ENCODE peak calls at places on chromosomes 5 and 9, in four cellular contexts. F, K, R and X are unnamed samples. For H3K4me1, the result is how much of the 10 kb centered on the place peaks cover.

GRCh38 chr9:99085949-99086948 is 18.7 kb upstream of the TGFBR1 start:
- DNase-seq in R (peak), F (no peak), K (no peak), X (no peak)

GRCh38 chr9:116466289-116467012 is 220.7 kb upstream of the TRIM32 start:
- DNase-seq in R (no peak), F (peak), K (no peak), X (no peak)

GRCh38 chr5:62043289-62044274 is 262.4 kb upstream of the KIF2A start:
- DNase-seq in F (no peak), R (no peak), K (peak), X (no peak)

GRCh38 chr5:151298063-151298462 is 5.5 kb downstream of the SLC36A3 start:
- DNase-seq in K (peak), R (peak), F (peak), X (peak)

GRCh38 chr5:58188287-58188651 is 271.6 kb downstream of the PLK2 start:
- DNase-seq in F (no peak), R (peak), K (peak), X (no peak)

GRCh38 chr9:89884356-89885083 is 279.7 kb downstream of the GADD45G start:
- DNase-seq in F (no peak), K (no peak), R (no peak), X (no peak)

GRCh38 chr5:176621661-176622079 is 8.7 kb downstream of the SNCB start:
- DNase-seq in R (no peak), K (no peak), F (peak), X (no peak)

GRCh38 chr5:117680421-117680820 is 1105.8 kb upstream of the SEMA6A start:
- DNase-seq in K (no peak), F (no peak), R (no peak), X (no peak)

DNA sequence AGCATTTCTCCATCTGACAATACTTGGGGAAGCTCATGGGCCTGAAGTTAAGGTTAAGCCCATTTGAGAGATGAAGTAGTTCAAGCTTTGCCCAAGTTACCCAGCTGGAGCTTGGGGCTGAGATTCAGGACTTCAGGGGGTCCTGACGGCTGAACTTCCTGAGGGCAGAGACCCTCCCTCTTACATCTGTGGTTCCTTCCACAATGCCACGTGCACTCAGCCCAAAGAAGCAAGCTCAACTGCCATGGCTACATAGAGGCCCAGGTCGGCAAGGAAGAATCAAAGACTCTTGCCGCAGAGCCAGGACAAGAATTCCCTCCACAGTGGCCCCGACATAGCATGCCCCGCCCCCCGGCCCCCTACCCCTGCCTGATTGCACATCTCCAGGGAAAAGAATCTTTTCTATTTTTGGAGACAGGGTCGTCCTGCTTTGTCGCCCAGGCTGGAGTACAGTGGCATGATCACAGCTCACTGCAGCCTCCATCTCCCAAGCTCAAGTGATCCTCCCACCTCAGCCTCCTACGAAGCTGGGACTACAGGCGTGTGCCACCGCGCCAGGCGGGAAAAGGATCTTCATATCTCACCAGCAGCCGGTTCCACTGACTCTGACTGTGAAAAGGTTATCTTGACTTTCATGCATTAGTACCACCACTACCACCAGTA is 9.2 kb downstream of the PHF19 start:
- DNase-seq in K (no peak), F (peak), R (no peak), X (no peak)
- H3K4me1 ChIP-seq in K (under half), F (under half), R (under half), X (under half)

GRCh38 chr5:14588758-14589543 is 7.4 kb downstream of the OTULINL start:
- DNase-seq in K (no peak), R (no peak), F (peak), X (peak)

GRCh38 chr5:14590949-14591348 is 9.4 kb downstream of the OTULINL start:
- DNase-seq in K (no peak), F (no peak), R (no peak), X (no peak)

GRCh38 chr5:14594378-14595074 is 12.9 kb downstream of the OTULINL start:
- DNase-seq in F (no peak), K (no peak), R (no peak), X (no peak)

GRCh38 chr5:14593326-14594036 is 11.9 kb downstream of the OTULINL start:
- DNase-seq in F (no peak), R (peak), K (no peak), X (no peak)

DNA sequence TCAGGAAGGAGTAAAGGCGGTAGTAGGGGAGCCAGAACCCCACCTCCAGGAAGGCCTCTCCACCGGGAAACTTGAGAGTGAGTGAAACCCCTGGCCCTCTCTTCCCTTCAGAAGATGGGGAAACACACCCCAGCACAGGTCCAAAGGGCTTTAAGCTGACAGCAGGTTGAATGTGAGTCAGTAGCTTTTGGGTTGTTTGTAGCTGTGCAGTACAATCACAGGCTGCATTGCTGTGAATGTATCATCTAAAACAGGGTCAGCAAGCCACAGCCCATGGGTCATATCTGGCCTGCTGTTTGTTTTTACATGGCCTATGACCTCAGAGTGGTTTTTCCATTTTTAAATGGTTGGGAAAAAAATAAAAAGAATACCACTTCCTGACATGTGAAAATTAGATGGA is 10.0 kb downstream of the OTULINL start:
- DNase-seq in F (no peak), K (no peak), R (no peak), X (no peak)
- H3K4me3 ChIP-seq in F (no peak), K (no peak), R (no peak), X (no peak)

DNA sequence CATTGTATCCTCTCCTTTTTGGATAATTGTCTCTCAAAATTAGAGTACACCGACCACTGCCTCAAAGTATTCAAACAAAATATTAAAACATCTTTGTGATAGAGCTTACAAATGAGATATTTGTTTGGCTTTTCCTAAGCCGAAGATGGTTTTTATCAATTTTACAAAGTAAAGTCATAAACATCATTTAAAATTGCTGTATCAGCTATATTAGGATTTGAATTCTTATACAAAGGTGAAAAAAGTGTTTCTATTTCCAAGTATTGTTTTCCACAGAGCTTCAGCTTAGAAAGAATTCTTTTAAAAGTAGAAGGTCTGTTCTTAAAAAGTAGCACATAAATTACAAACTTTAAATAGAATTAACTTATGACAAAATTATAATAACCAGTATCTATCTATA is 116.6 kb upstream of the IFNE start:
- DNase-seq in K (no peak), F (no peak), R (no peak), X (no peak)
- H3K27ac ChIP-seq in K (no peak), F (no peak), R (no peak), X (no peak)

DNA sequence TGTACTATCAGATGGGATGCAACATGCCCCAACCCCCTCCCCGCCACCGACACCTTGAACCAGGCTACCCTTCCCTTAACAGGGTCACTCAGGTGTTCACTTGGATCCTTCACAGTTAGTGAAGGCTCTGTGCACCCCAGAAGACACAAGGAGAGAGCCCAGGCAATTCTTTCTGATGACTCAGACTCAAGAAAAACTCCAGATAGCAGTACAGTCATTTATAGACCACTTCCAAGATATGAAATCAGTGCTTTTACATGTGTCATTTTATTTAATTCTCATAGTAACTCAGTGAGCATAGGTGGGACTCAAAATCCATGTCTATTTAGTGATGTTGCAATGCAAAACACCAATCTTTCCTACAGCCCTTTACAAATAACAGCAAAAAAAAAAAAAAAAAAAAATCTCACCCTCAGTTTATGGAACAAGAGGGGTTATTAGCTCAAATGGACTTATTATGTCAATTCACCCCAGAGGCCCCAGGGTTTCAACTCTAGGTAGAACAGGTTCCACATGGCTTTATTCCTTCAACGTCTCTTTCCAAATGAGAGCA is 71.9 kb downstream of the FOXD1 start:
- DNase-seq in F (no peak), K (no peak), R (peak), X (no peak)
- H3K4me1 ChIP-seq in F (under half), K (under half), R (under half), X (under half)

DNA sequence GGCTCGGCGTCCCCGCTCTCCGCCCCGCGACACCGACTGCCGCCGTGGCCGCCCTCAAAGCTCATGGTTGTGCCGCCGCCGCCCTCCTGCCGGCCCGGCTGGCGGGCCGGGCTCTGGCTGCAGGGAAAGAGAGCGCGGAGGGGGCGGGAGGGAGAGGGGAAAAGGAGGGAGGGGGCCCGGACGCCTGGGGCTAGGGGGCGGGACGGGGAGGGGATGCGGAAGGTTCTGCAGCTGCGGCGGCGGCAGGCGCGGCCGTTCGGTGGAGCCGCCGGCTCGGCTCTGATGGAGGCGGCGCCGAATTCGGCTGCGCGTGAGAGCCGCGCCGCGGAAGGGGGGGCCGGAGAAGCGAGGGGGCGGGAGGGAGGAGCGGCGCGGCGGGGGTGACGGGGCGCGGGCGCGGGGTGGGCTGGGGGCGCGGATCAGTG is at the start of gene MARCHF11:
- DNase-seq in R (peak), K (peak), F (peak), X (no peak)
- H3K4me3 ChIP-seq in R (no peak), K (peak), F (no peak), X (no peak)

GRCh38 chr9:134421888-134422287 is 95.6 kb downstream of the RXRA start:
- DNase-seq in K (no peak), F (no peak), R (no peak), X (no peak)

GRCh38 chr9:134423757-134424156 is 97.5 kb downstream of the RXRA start:
- DNase-seq in K (no peak), R (no peak), F (no peak), X (no peak)

GRCh38 chr9:134422701-134423100 is 96.4 kb downstream of the RXRA start:
- DNase-seq in K (no peak), F (peak), R (no peak), X (no peak)

GRCh38 chr9:134422301-134422700 is 96.0 kb downstream of the RXRA start:
- DNase-seq in K (no peak), F (no peak), R (peak), X (peak)

DNA sequence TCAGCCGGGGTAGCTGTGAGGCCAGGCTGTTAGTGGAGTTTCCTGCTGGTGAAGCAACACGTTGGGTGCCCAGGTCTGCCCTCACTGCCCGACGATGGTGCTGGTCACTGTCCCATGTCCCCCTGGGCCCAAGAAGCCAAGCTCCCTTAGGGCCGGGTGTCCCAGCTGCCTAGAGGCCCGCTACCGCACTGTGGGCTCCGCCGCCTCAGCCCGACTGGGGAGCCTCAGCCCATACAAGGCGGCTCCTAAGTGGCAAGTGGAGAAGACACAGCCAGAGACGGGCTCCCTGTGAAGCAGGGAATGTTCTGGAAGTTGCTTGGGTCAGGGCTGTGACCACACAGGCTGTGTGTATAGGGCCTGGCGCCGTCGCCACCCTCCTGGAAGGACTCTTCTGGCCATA is 96.9 kb downstream of the RXRA start:
- DNase-seq in R (no peak), F (no peak), K (no peak), X (no peak)
- H3K27ac ChIP-seq in R (no peak), F (no peak), K (no peak), X (peak)

DNA sequence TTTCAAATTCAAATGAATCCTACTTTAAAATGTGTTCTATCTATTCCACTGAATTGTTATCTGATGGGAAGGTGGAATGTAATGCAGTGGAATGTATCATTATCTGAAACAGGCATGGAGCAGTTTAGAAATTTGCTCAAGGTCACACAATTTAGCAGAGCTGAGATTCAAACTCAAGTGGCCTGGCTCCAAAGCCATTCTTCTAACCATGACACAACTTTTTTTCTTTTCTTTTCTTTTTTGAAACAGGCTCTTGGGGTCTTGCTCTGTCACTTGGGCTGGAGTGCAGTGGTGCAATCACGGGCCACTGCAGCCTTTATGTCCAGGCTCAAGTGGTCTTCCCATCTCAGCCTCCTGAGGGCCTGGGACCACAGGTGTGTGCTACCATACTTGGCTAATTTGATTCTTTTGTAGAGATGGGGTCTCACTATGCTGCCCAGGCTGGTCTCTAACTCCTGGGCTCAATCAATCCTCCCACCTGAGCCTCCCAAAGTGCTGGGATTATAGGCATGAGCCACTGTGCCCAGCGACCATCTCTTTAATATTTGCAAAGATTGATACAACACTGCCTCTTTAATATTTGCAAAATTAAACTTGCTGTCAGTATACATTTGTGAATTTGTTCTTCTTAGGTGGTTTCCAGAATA is 50.0 kb downstream of the CAST start:
- DNase-seq in K (no peak), R (no peak), F (no peak), X (no peak)
- H3K4me1 ChIP-seq in K (under half), R (under half), F (half or more), X (under half)

GRCh38 chr9:136996361-136997281 is at the start of gene CLIC3:
- DNase-seq in K (peak), R (peak), F (peak), X (peak)

GRCh38 chr9:136997355-136997754 is 987 bp upstream of the CLIC3 start:
- DNase-seq in K (no peak), R (no peak), F (no peak), X (no peak)

GRCh38 chr9:136995772-136996308 is 528 bp downstream of the CLIC3 start:
- DNase-seq in F (peak), K (no peak), R (peak), X (no peak)

GRCh38 chr9:136995370-136995769 is 998 bp downstream of the CLIC3 start:
- DNase-seq in K (no peak), F (no peak), R (peak), X (no peak)

GRCh38 chr9:136997830-136998234 is 1.5 kb upstream of the CLIC3 start:
- DNase-seq in R (no peak), F (no peak), K (no peak), X (no peak)
- H3K4me3 ChIP-seq in R (no peak), F (no peak), K (no peak), X (no peak)